ENCODE peak calls at places on chromosome 9, in seven cellular contexts. One of them, this sample, is unnamed.

GRCh38 chr9:131651160-131651559 is 88.7 kb downstream of the RAPGEF1 start:
- ATAC-seq in lower lobe of right lung: no peak
- ATAC-seq in left lung: no peak
- ATAC-seq in pancreas: no peak
- ATAC-seq in CD8-positive, alpha-beta T cell: no peak
- ATAC-seq in heart left ventricle: no peak
- ATAC-seq in right cardiac atrium: no peak
- ATAC-seq in this sample: no peak

GRCh38 chr9:84785766-84786547 is 116.4 kb downstream of the NTRK2 start:
- ATAC-seq in CD8-positive, alpha-beta T cell: no peak
- ATAC-seq in lower lobe of right lung: no peak
- ATAC-seq in heart left ventricle: no peak
- ATAC-seq in left lung: no peak
- ATAC-seq in right cardiac atrium: no peak
- ATAC-seq in pancreas: no peak
- ATAC-seq in this sample: no peak

GRCh38 chr9:94586814-94587213 is 6.8 kb downstream of the FBP2 start:
- ATAC-seq in CD8-positive, alpha-beta T cell: no peak
- ATAC-seq in left lung: peak; percentile 61
- ATAC-seq in pancreas: no peak
- ATAC-seq in heart left ventricle: no peak
- ATAC-seq in right cardiac atrium: no peak
- ATAC-seq in lower lobe of right lung: peak; percentile 10
- ATAC-seq in this sample: no peak

GRCh38 chr9:123861086-123861707 is 68.7 kb downstream of the DENND1A start:
- ATAC-seq in CD8-positive, alpha-beta T cell: no peak
- ATAC-seq in pancreas: no peak
- ATAC-seq in heart left ventricle: no peak
- ATAC-seq in left lung: no peak
- ATAC-seq in right cardiac atrium: no peak
- ATAC-seq in lower lobe of right lung: no peak
- ATAC-seq in this sample: no peak

GRCh38 chr9:42388846-42389245 is 205.4 kb downstream of the SPATA31A6 start:
- ATAC-seq in lower lobe of right lung: peak; percentile 21
- ATAC-seq in right cardiac atrium: no peak
- ATAC-seq in pancreas: no peak
- ATAC-seq in CD8-positive, alpha-beta T cell: no peak
- ATAC-seq in heart left ventricle: peak; percentile 26
- ATAC-seq in left lung: no peak
- ATAC-seq in this sample: no peak

GRCh38 chr9:131035548-131035947 is 26.6 kb downstream of the LAMC3 start:
- ATAC-seq in left lung: no peak
- ATAC-seq in heart left ventricle: no peak
- ATAC-seq in lower lobe of right lung: no peak
- ATAC-seq in CD8-positive, alpha-beta T cell: no peak
- ATAC-seq in right cardiac atrium: no peak
- ATAC-seq in pancreas: no peak
- ATAC-seq in this sample: no peak

GRCh38 chr9:6545017-6545691 is 100.4 kb downstream of the GLDC start:
- ATAC-seq in pancreas: no peak
- ATAC-seq in right cardiac atrium: no peak
- ATAC-seq in left lung: peak; percentile 58
- ATAC-seq in heart left ventricle: no peak
- ATAC-seq in CD8-positive, alpha-beta T cell: no peak
- ATAC-seq in lower lobe of right lung: peak; percentile 48
- ATAC-seq in this sample: no peak

GRCh38 chr9:75376855-75377254 is 288.5 kb downstream of the OSTF1 start:
- ATAC-seq in left lung: no peak
- ATAC-seq in CD8-positive, alpha-beta T cell: no peak
- ATAC-seq in pancreas: no peak
- ATAC-seq in right cardiac atrium: no peak
- ATAC-seq in lower lobe of right lung: no peak
- ATAC-seq in heart left ventricle: no peak
- ATAC-seq in this sample: peak; percentile 37

GRCh38 chr9:130172161-130172857 is at the start of gene NCS1:
- ATAC-seq in CD8-positive, alpha-beta T cell: peak; percentile 67
- ATAC-seq in right cardiac atrium: peak; percentile 86
- ATAC-seq in pancreas: peak; percentile 93
- ATAC-seq in left lung: peak; percentile 95
- ATAC-seq in lower lobe of right lung: peak; percentile 84
- ATAC-seq in heart left ventricle: peak; percentile 91
- ATAC-seq in this sample: peak; percentile 85

GRCh38 chr9:16371306-16371705 is 499.2 kb downstream of the BNC2 start:
- ATAC-seq in CD8-positive, alpha-beta T cell: no peak
- ATAC-seq in heart left ventricle: no peak
- ATAC-seq in right cardiac atrium: no peak
- ATAC-seq in lower lobe of right lung: no peak
- ATAC-seq in left lung: no peak
- ATAC-seq in pancreas: no peak
- ATAC-seq in this sample: no peak

GRCh38 chr9:128823362-128823902 is 5.1 kb downstream of the ENDOG start:
- ATAC-seq in pancreas: no peak
- ATAC-seq in lower lobe of right lung: no peak
- ATAC-seq in right cardiac atrium: no peak
- ATAC-seq in left lung: no peak
- ATAC-seq in CD8-positive, alpha-beta T cell: no peak
- ATAC-seq in heart left ventricle: no peak
- ATAC-seq in this sample: no peak

GRCh38 chr9:89458768-89459496 is 39.0 kb downstream of the SEMA4D start:
- ATAC-seq in CD8-positive, alpha-beta T cell: no peak
- ATAC-seq in left lung: no peak
- ATAC-seq in heart left ventricle: no peak
- ATAC-seq in right cardiac atrium: no peak
- ATAC-seq in lower lobe of right lung: no peak
- ATAC-seq in pancreas: no peak
- ATAC-seq in this sample: no peak

GRCh38 chr9:113546566-113546965 is 83.0 kb downstream of the RGS3 start:
- ATAC-seq in CD8-positive, alpha-beta T cell: no peak
- ATAC-seq in pancreas: no peak
- ATAC-seq in heart left ventricle: no peak
- ATAC-seq in right cardiac atrium: no peak
- ATAC-seq in left lung: no peak
- ATAC-seq in lower lobe of right lung: no peak
- ATAC-seq in this sample: no peak

GRCh38 chr9:14910178-14910805 is at the start of gene FREM1:
- ATAC-seq in heart left ventricle: peak; percentile 47
- ATAC-seq in right cardiac atrium: peak; percentile 69
- ATAC-seq in left lung: peak; percentile 51
- ATAC-seq in lower lobe of right lung: peak; percentile 46
- ATAC-seq in pancreas: peak; percentile 44
- ATAC-seq in CD8-positive, alpha-beta T cell: no peak
- ATAC-seq in this sample: peak; percentile 39

This sample was measured in gastroesophageal sphincter.